ENCODE peak calls at places on chromosomes 13 and 19, in four cellular contexts. One of them, this sample, is unnamed.

GRCh38 chr13:36818483-36819063 is 449 bp upstream of the RFXAP start:
- DNase-seq in substantia nigra: no peak
- DNase-seq in CD4-positive, alpha-beta T cell: no peak
- DNase-seq in mammary epithelial cell: no peak
- DNase-seq in this sample: no peak

GRCh38 chr13:98484289-98485219 is 92.4 kb downstream of the STK24 start:
- DNase-seq in substantia nigra: no peak
- DNase-seq in CD4-positive, alpha-beta T cell: peak
- DNase-seq in mammary epithelial cell: peak
- DNase-seq in this sample: no peak

GRCh38 chr13:106182404-106182803 is 353.1 kb downstream of the EFNB2 start:
- DNase-seq in substantia nigra: no peak
- DNase-seq in CD4-positive, alpha-beta T cell: no peak
- DNase-seq in mammary epithelial cell: peak
- DNase-seq in this sample: no peak

GRCh38 chr19:8209111-8209964 is at the start of gene CERS4:
- DNase-seq in substantia nigra: peak
- DNase-seq in CD4-positive, alpha-beta T cell: peak
- DNase-seq in mammary epithelial cell: no peak
- DNase-seq in this sample: no peak

GRCh38 chr13:72304121-72304745 is 423.2 kb downstream of the MZT1 start:
- DNase-seq in substantia nigra: no peak
- DNase-seq in CD4-positive, alpha-beta T cell: no peak
- DNase-seq in mammary epithelial cell: no peak
- DNase-seq in this sample: no peak

GRCh38 chr13:79393564-79394249 is 12.3 kb downstream of the RBM26 start:
- DNase-seq in substantia nigra: no peak
- DNase-seq in CD4-positive, alpha-beta T cell: peak
- DNase-seq in mammary epithelial cell: no peak
- DNase-seq in this sample: no peak

GRCh38 chr13:90738881-90739280 is 608.6 kb upstream of the MIR17HG start:
- DNase-seq in substantia nigra: no peak
- DNase-seq in CD4-positive, alpha-beta T cell: no peak
- DNase-seq in mammary epithelial cell: no peak
- DNase-seq in this sample: no peak

GRCh38 chr19:43101950-43102349 is 19.4 kb upstream of the PSG2 start:
- DNase-seq in substantia nigra: no peak
- DNase-seq in CD4-positive, alpha-beta T cell: no peak
- DNase-seq in mammary epithelial cell: no peak
- DNase-seq in this sample: no peak

GRCh38 chr19:3899531-3900294 is 19.2 kb downstream of the ATCAY start:
- DNase-seq in substantia nigra: no peak
- DNase-seq in CD4-positive, alpha-beta T cell: no peak
- DNase-seq in mammary epithelial cell: no peak
- DNase-seq in this sample: no peak

GRCh38 chr13:68185767-68186166 is 955.6 kb upstream of the PCDH9 start:
- DNase-seq in substantia nigra: no peak
- DNase-seq in CD4-positive, alpha-beta T cell: no peak
- DNase-seq in mammary epithelial cell: no peak
- DNase-seq in this sample: no peak

DNA sequence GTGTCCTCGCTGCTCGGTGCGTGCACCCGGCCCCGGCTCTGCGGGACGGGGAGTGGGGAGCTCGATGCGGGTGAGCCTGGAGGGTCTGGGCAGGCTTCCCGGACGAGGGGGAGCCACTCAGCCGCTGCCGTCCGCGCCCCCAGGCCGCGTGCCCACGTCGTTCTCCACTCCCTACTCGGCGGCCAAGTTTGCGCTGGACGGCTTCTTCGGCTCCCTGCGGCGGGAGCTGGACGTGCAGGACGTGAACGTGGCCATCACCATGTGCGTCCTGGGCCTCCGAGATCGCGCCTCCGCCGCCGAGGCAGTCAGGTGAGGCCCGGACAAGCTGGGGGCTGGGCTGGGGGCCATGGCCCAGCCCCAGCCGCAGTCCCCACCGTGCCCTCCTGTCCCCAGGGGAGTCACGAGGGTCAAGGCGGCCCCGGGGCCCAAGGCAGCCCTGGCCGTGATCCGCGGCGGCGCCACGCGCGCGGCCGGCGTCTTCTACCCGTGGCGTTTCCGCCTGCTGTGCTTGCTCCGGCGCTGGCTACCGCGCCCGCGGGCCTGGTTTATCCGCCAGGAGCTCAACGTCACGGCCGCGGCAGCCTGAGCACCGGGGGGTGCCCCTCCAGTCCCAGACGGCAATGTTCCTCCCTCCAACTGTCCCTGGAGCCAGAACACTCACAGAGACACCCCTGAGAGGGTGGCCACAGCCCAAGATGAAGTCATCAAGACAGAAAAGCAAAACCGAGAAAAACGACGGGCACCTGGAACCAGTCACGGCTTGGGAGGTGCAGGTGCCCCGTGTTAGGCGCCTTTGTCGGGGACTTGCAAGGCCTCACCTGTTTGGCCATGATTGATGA is 2.5 kb upstream of the RPL36 start:
- DNase-seq in substantia nigra: no peak
- DNase-seq in CD4-positive, alpha-beta T cell: no peak
- DNase-seq in mammary epithelial cell: no peak
- DNase-seq in this sample: no peak
- H3K27ac ChIP-seq in substantia nigra: no peak
- H3K27ac ChIP-seq in CD4-positive, alpha-beta T cell: peak
- H3K27ac ChIP-seq in mammary epithelial cell: no peak
- H3K27ac ChIP-seq in this sample: no peak

GRCh38 chr19:16614941-16615340 is 13.1 kb downstream of the MED26 start:
- DNase-seq in substantia nigra: no peak
- DNase-seq in CD4-positive, alpha-beta T cell: no peak
- DNase-seq in mammary epithelial cell: no peak
- DNase-seq in this sample: no peak

GRCh38 chr19:16612631-16613030 is 15.4 kb downstream of the MED26 start:
- DNase-seq in substantia nigra: no peak
- DNase-seq in CD4-positive, alpha-beta T cell: no peak
- DNase-seq in mammary epithelial cell: no peak
- DNase-seq in this sample: no peak

GRCh38 chr19:16615788-16616187 is 12.2 kb downstream of the MED26 start:
- DNase-seq in substantia nigra: no peak
- DNase-seq in CD4-positive, alpha-beta T cell: no peak
- DNase-seq in mammary epithelial cell: no peak
- DNase-seq in this sample: no peak

GRCh38 chr19:16611121-16611520 is 16.9 kb downstream of the MED26 start:
- DNase-seq in substantia nigra: no peak
- DNase-seq in CD4-positive, alpha-beta T cell: no peak
- DNase-seq in mammary epithelial cell: no peak
- DNase-seq in this sample: no peak

DNA sequence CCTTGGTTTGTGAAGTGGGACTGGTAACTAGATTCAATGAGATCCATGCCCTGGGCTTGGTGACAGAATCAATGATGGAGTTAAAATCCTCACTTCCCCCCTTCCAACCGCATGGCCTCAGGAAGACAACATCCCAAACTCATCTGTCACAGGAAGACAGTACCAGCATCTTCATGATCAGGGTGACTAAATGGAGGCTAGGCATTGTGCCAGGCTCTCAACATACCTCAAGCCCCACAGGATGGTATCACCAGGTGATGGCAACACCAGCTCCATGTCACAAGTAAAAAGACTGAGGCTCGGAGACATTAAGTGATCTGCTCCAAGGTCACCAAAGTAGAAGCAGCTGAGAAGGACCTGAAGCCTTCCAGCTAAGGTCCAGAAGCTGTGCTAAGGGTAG is 14.2 kb downstream of the MED26 start:
- DNase-seq in substantia nigra: no peak
- DNase-seq in CD4-positive, alpha-beta T cell: no peak
- DNase-seq in mammary epithelial cell: no peak
- DNase-seq in this sample: no peak
- H3K27ac ChIP-seq in substantia nigra: no peak
- H3K27ac ChIP-seq in CD4-positive, alpha-beta T cell: no peak
- H3K27ac ChIP-seq in mammary epithelial cell: no peak
- H3K27ac ChIP-seq in this sample: no peak

DNA sequence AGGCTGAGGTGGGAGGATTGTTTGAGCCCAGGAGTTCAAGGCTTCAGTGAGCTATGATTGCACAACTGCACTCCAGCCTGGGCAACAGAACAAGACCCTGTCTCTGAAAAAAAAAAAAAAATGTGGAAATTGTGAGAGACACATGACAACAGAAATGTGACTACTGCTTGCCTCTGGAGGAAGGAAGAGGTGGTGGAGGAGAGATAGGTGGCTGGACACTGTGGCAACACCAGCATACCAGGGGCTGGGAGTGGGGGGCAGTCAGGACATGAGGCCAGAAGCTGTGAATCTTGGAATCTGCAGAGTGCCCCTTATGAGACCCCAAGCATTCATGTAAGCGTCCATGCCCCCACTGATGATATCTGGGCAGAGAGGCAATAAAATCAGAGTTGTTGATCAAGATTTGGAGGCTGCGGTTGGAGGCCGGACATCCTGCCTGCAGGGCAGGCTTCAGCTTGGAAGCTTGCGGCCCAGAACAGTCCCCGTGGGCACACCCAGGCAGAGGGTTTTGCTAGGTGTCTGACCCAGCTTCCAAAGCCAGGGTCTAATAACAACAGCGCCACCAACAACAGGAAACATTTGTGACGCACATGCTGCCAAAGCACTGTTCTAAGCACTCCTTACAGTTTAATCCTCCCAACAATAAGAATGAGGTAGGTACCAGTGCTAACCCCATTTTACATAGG is 16.9 kb downstream of the FAM187B start:
- DNase-seq in substantia nigra: no peak
- DNase-seq in CD4-positive, alpha-beta T cell: peak
- DNase-seq in mammary epithelial cell: no peak
- DNase-seq in this sample: no peak
- H3K27ac ChIP-seq in substantia nigra: no peak
- H3K27ac ChIP-seq in CD4-positive, alpha-beta T cell: peak
- H3K27ac ChIP-seq in mammary epithelial cell: no peak
- H3K27ac ChIP-seq in this sample: peak

GRCh38 chr19:5077209-5077515 is 108.2 kb downstream of the KDM4B start:
- DNase-seq in substantia nigra: no peak
- DNase-seq in CD4-positive, alpha-beta T cell: no peak
- DNase-seq in mammary epithelial cell: no peak
- DNase-seq in this sample: no peak
- H3K27ac ChIP-seq in substantia nigra: no peak
- H3K27ac ChIP-seq in CD4-positive, alpha-beta T cell: no peak
- H3K27ac ChIP-seq in mammary epithelial cell: no peak
- H3K27ac ChIP-seq in this sample: no peak